ENCODE peak calls at places on chromosomes 6 and 20, in five cellular contexts. One of them, this sample, is unnamed.
A peak's percentile ranks its signal among the peaks of the same experiment; 100 is the strongest.

GRCh38 chr6:44002591-44003344 is 124.5 kb downstream of the MRPL14 start:
- DNase-seq in NCI-H1694: no peak
- DNase-seq in Daoy: peak; percentile 87
- DNase-seq in stimulated activated CD8-positive, alpha-beta memory T cell treated with anti-CD3 and anti-CD28 coated beads, Interleukin-12 subunit alpha, Interleukin-12 subunit beta, amount 100 ng/mL, for 1 hour: peak; percentile 22
- DNase-seq in G401: peak; percentile 18
- DNase-seq in this sample: no peak

GRCh38 chr6:2504495-2505064 is 246.1 kb downstream of the MYLK4 start:
- DNase-seq in NCI-H1694: no peak
- DNase-seq in Daoy: no peak
- DNase-seq in stimulated activated CD8-positive, alpha-beta memory T cell treated with anti-CD3 and anti-CD28 coated beads, Interleukin-12 subunit alpha, Interleukin-12 subunit beta, amount 100 ng/mL, for 1 hour: no peak
- DNase-seq in G401: no peak
- DNase-seq in this sample: no peak

GRCh38 chr6:17015551-17016381 is 86.1 kb upstream of the STMND1 start:
- DNase-seq in NCI-H1694: no peak
- DNase-seq in Daoy: no peak
- DNase-seq in stimulated activated CD8-positive, alpha-beta memory T cell treated with anti-CD3 and anti-CD28 coated beads, Interleukin-12 subunit alpha, Interleukin-12 subunit beta, amount 100 ng/mL, for 1 hour: peak; percentile 13
- DNase-seq in G401: no peak
- DNase-seq in this sample: no peak

GRCh38 chr6:8229913-8230312 is 127.6 kb upstream of the EEF1E1 start:
- DNase-seq in NCI-H1694: no peak
- DNase-seq in Daoy: peak; percentile 16
- DNase-seq in stimulated activated CD8-positive, alpha-beta memory T cell treated with anti-CD3 and anti-CD28 coated beads, Interleukin-12 subunit alpha, Interleukin-12 subunit beta, amount 100 ng/mL, for 1 hour: no peak
- DNase-seq in G401: no peak
- DNase-seq in this sample: peak; percentile 45

GRCh38 chr20:11891827-11892521 is 25.7 kb upstream of the BTBD3 start:
- DNase-seq in NCI-H1694: peak; percentile 16
- DNase-seq in Daoy: peak; percentile 75
- DNase-seq in stimulated activated CD8-positive, alpha-beta memory T cell treated with anti-CD3 and anti-CD28 coated beads, Interleukin-12 subunit alpha, Interleukin-12 subunit beta, amount 100 ng/mL, for 1 hour: no peak
- DNase-seq in G401: peak; percentile 84
- DNase-seq in this sample: peak; percentile 71

GRCh38 chr6:141103246-141103645 is 1029.5 kb upstream of the GJE1 start:
- DNase-seq in NCI-H1694: no peak
- DNase-seq in Daoy: peak; percentile 57
- DNase-seq in stimulated activated CD8-positive, alpha-beta memory T cell treated with anti-CD3 and anti-CD28 coated beads, Interleukin-12 subunit alpha, Interleukin-12 subunit beta, amount 100 ng/mL, for 1 hour: no peak
- DNase-seq in G401: no peak
- DNase-seq in this sample: no peak

GRCh38 chr6:130775421-130776012 is 51.7 kb upstream of the SMLR1 start:
- DNase-seq in NCI-H1694: no peak
- DNase-seq in Daoy: no peak
- DNase-seq in stimulated activated CD8-positive, alpha-beta memory T cell treated with anti-CD3 and anti-CD28 coated beads, Interleukin-12 subunit alpha, Interleukin-12 subunit beta, amount 100 ng/mL, for 1 hour: no peak
- DNase-seq in G401: no peak
- DNase-seq in this sample: no peak

GRCh38 chr6:99563056-99563723 is 5.3 kb downstream of the CCNC start:
- DNase-seq in NCI-H1694: no peak
- DNase-seq in Daoy: no peak
- DNase-seq in stimulated activated CD8-positive, alpha-beta memory T cell treated with anti-CD3 and anti-CD28 coated beads, Interleukin-12 subunit alpha, Interleukin-12 subunit beta, amount 100 ng/mL, for 1 hour: no peak
- DNase-seq in G401: no peak
- DNase-seq in this sample: peak; percentile 62

GRCh38 chr20:62742979-62743776 is 34.5 kb downstream of the NTSR1 start:
- DNase-seq in NCI-H1694: no peak
- DNase-seq in Daoy: no peak
- DNase-seq in stimulated activated CD8-positive, alpha-beta memory T cell treated with anti-CD3 and anti-CD28 coated beads, Interleukin-12 subunit alpha, Interleukin-12 subunit beta, amount 100 ng/mL, for 1 hour: no peak
- DNase-seq in G401: no peak
- DNase-seq in this sample: no peak

GRCh38 chr6:11042750-11043551 is 1.2 kb downstream of the ELOVL2 start:
- DNase-seq in NCI-H1694: peak; percentile 45
- DNase-seq in Daoy: no peak
- DNase-seq in stimulated activated CD8-positive, alpha-beta memory T cell treated with anti-CD3 and anti-CD28 coated beads, Interleukin-12 subunit alpha, Interleukin-12 subunit beta, amount 100 ng/mL, for 1 hour: no peak
- DNase-seq in G401: peak; percentile 24
- DNase-seq in this sample: no peak

GRCh38 chr6:25012657-25013056 is 76.9 kb upstream of the RIPOR2 start:
- DNase-seq in NCI-H1694: peak; percentile 39
- DNase-seq in Daoy: peak; percentile 62
- DNase-seq in stimulated activated CD8-positive, alpha-beta memory T cell treated with anti-CD3 and anti-CD28 coated beads, Interleukin-12 subunit alpha, Interleukin-12 subunit beta, amount 100 ng/mL, for 1 hour: no peak
- DNase-seq in G401: no peak
- DNase-seq in this sample: peak; percentile 82

GRCh38 chr6:14674458-14674857 is 556.9 kb downstream of the CD83 start:
- DNase-seq in NCI-H1694: no peak
- DNase-seq in Daoy: no peak
- DNase-seq in stimulated activated CD8-positive, alpha-beta memory T cell treated with anti-CD3 and anti-CD28 coated beads, Interleukin-12 subunit alpha, Interleukin-12 subunit beta, amount 100 ng/mL, for 1 hour: no peak
- DNase-seq in G401: no peak
- DNase-seq in this sample: no peak

GRCh38 chr20:50320910-50321796 is 130.5 kb downstream of the CEBPB start:
- DNase-seq in NCI-H1694: no peak
- DNase-seq in Daoy: peak; percentile 99
- DNase-seq in stimulated activated CD8-positive, alpha-beta memory T cell treated with anti-CD3 and anti-CD28 coated beads, Interleukin-12 subunit alpha, Interleukin-12 subunit beta, amount 100 ng/mL, for 1 hour: no peak
- DNase-seq in G401: no peak
- DNase-seq in this sample: peak; percentile 94

GRCh38 chr20:44065401-44066340 is 121.3 kb downstream of the JPH2 start:
- DNase-seq in NCI-H1694: no peak
- DNase-seq in Daoy: no peak
- DNase-seq in stimulated activated CD8-positive, alpha-beta memory T cell treated with anti-CD3 and anti-CD28 coated beads, Interleukin-12 subunit alpha, Interleukin-12 subunit beta, amount 100 ng/mL, for 1 hour: no peak
- DNase-seq in G401: no peak
- DNase-seq in this sample: no peak

GRCh38 chr6:16751251-16751946 is 9.9 kb downstream of the ATXN1 start:
- DNase-seq in NCI-H1694: no peak
- DNase-seq in Daoy: peak; percentile 73
- DNase-seq in stimulated activated CD8-positive, alpha-beta memory T cell treated with anti-CD3 and anti-CD28 coated beads, Interleukin-12 subunit alpha, Interleukin-12 subunit beta, amount 100 ng/mL, for 1 hour: no peak
- DNase-seq in G401: no peak
- DNase-seq in this sample: no peak

GRCh38 chr20:63739129-63740069 is at the start of gene SLC2A4RG:
- DNase-seq in NCI-H1694: peak; percentile 16
- DNase-seq in Daoy: peak; percentile 84
- DNase-seq in stimulated activated CD8-positive, alpha-beta memory T cell treated with anti-CD3 and anti-CD28 coated beads, Interleukin-12 subunit alpha, Interleukin-12 subunit beta, amount 100 ng/mL, for 1 hour: no peak
- DNase-seq in G401: peak; percentile 81
- DNase-seq in this sample: no peak

GRCh38 chr6:144036064-144036873 is 28.2 kb upstream of the PLAGL1 start:
- DNase-seq in NCI-H1694: no peak
- DNase-seq in Daoy: peak; percentile 17
- DNase-seq in stimulated activated CD8-positive, alpha-beta memory T cell treated with anti-CD3 and anti-CD28 coated beads, Interleukin-12 subunit alpha, Interleukin-12 subunit beta, amount 100 ng/mL, for 1 hour: no peak
- DNase-seq in G401: peak; percentile 2
- DNase-seq in this sample: no peak

GRCh38 chr6:83873869-83874268 is 14.4 kb downstream of the CYB5R4 start:
- DNase-seq in NCI-H1694: no peak
- DNase-seq in Daoy: no peak
- DNase-seq in stimulated activated CD8-positive, alpha-beta memory T cell treated with anti-CD3 and anti-CD28 coated beads, Interleukin-12 subunit alpha, Interleukin-12 subunit beta, amount 100 ng/mL, for 1 hour: no peak
- DNase-seq in G401: no peak
- DNase-seq in this sample: no peak

GRCh38 chr20:43824699-43825402 is 89.8 kb upstream of the TOX2 start:
- DNase-seq in NCI-H1694: no peak
- DNase-seq in Daoy: no peak
- DNase-seq in stimulated activated CD8-positive, alpha-beta memory T cell treated with anti-CD3 and anti-CD28 coated beads, Interleukin-12 subunit alpha, Interleukin-12 subunit beta, amount 100 ng/mL, for 1 hour: no peak
- DNase-seq in G401: peak; percentile 83
- DNase-seq in this sample: peak; percentile 32

GRCh38 chr6:11273406-11274065 is 41.1 kb upstream of the NEDD9 start:
- DNase-seq in NCI-H1694: no peak
- DNase-seq in Daoy: peak; percentile 81
- DNase-seq in stimulated activated CD8-positive, alpha-beta memory T cell treated with anti-CD3 and anti-CD28 coated beads, Interleukin-12 subunit alpha, Interleukin-12 subunit beta, amount 100 ng/mL, for 1 hour: no peak
- DNase-seq in G401: no peak
- DNase-seq in this sample: no peak

GRCh38 chr6:1477432-1478090 is 88.2 kb downstream of the FOXF2 start:
- DNase-seq in NCI-H1694: no peak
- DNase-seq in Daoy: no peak
- DNase-seq in stimulated activated CD8-positive, alpha-beta memory T cell treated with anti-CD3 and anti-CD28 coated beads, Interleukin-12 subunit alpha, Interleukin-12 subunit beta, amount 100 ng/mL, for 1 hour: no peak
- DNase-seq in G401: no peak
- DNase-seq in this sample: peak; percentile 37

GRCh38 chr6:12450446-12450845 is 160.3 kb downstream of the EDN1 start:
- DNase-seq in NCI-H1694: no peak
- DNase-seq in Daoy: no peak
- DNase-seq in stimulated activated CD8-positive, alpha-beta memory T cell treated with anti-CD3 and anti-CD28 coated beads, Interleukin-12 subunit alpha, Interleukin-12 subunit beta, amount 100 ng/mL, for 1 hour: no peak
- DNase-seq in G401: no peak
- DNase-seq in this sample: no peak

GRCh38 chr6:110529355-110529754 is 52.9 kb upstream of the SLC22A16 start:
- DNase-seq in NCI-H1694: no peak
- DNase-seq in Daoy: peak; percentile 60
- DNase-seq in stimulated activated CD8-positive, alpha-beta memory T cell treated with anti-CD3 and anti-CD28 coated beads, Interleukin-12 subunit alpha, Interleukin-12 subunit beta, amount 100 ng/mL, for 1 hour: no peak
- DNase-seq in G401: no peak
- DNase-seq in this sample: no peak

GRCh38 chr20:20677186-20677585 is 35.3 kb downstream of the RALGAPA2 start:
- DNase-seq in NCI-H1694: no peak
- DNase-seq in Daoy: peak; percentile 33
- DNase-seq in stimulated activated CD8-positive, alpha-beta memory T cell treated with anti-CD3 and anti-CD28 coated beads, Interleukin-12 subunit alpha, Interleukin-12 subunit beta, amount 100 ng/mL, for 1 hour: no peak
- DNase-seq in G401: no peak
- DNase-seq in this sample: no peak

GRCh38 chr6:46502486-46503119 is 11.4 kb upstream of the RCAN2 start:
- DNase-seq in NCI-H1694: no peak
- DNase-seq in Daoy: no peak
- DNase-seq in stimulated activated CD8-positive, alpha-beta memory T cell treated with anti-CD3 and anti-CD28 coated beads, Interleukin-12 subunit alpha, Interleukin-12 subunit beta, amount 100 ng/mL, for 1 hour: no peak
- DNase-seq in G401: no peak
- DNase-seq in this sample: no peak

This sample was measured in PC-9.